ENCODE peak calls at places on chromosomes 7 and 10, in four cellular contexts. X is HAP-1, I is right cardiac atrium, C is heart right ventricle. D is an unnamed sample.

GRCh38 chr7:132609222-132609621 is 33.0 kb upstream of the PLXNA4 start:
- DNase-seq in X (no peak), C (no peak), I (no peak), D (no peak)

GRCh38 chr10:38047666-38048065 is 37.2 kb downstream of the ZNF33A start:
- DNase-seq in X (no peak), C (no peak), I (no peak), D (no peak)

GRCh38 chr7:70042533-70042932 is 444.3 kb downstream of the AUTS2 start:
- DNase-seq in C (no peak), I (no peak), X (no peak), D (no peak)

GRCh38 chr7:151018421-151019129 is 5.7 kb downstream of the ATG9B start:
- DNase-seq in C (no peak), I (no peak), X (no peak), D (no peak)

GRCh38 chr7:122556873-122557542 is 141.9 kb downstream of the RNF133 start:
- DNase-seq in I (no peak), X (no peak), C (no peak), D (no peak)

GRCh38 chr7:129864042-129864441 is 88.7 kb downstream of the UBE2H start:
- DNase-seq in C (peak; percentile 36), I (no peak), X (no peak), D (no peak)

GRCh38 chr7:98802088-98802780 is 67.6 kb downstream of the TMEM130 start:
- DNase-seq in X (peak; percentile 47), I (peak; percentile 27), C (peak; percentile 63), D (no peak)

GRCh38 chr7:41760293-41760692 is 57.4 kb upstream of the INHBA start:
- DNase-seq in I (no peak), C (no peak), X (no peak), D (no peak)

GRCh38 chr7:20831451-20831850 is 44.8 kb upstream of the SP8 start:
- DNase-seq in X (no peak), I (no peak), C (no peak), D (no peak)

GRCh38 chr10:75350791-75351190 is 50.8 kb downstream of the ZNF503 start:
- DNase-seq in X (no peak), C (no peak), I (no peak), D (no peak)

GRCh38 chr7:90383879-90384278 is 19.4 kb upstream of the CLDN12 start:
- DNase-seq in I (no peak), X (no peak), C (no peak), D (no peak)

GRCh38 chr10:70671619-70672164 is 614 bp upstream of the ADAMTS14 start:
- DNase-seq in X (no peak), C (no peak), I (no peak), D (no peak)
- H3K4me3 ChIP-seq in X (no peak overlapping the region), C (peak overlapping the region; percentile 40), I (peak overlapping the region; percentile 53), D (peak overlapping the region; percentile 36)

GRCh38 chr7:141702047-141702567 is at the start of gene DENND11:
- DNase-seq in X (peak; percentile 58), I (peak; percentile 53), C (peak; percentile 26), D (no peak)

GRCh38 chr7:141699860-141700259 is 2.1 kb downstream of the DENND11 start:
- DNase-seq in X (no peak), I (no peak), C (no peak), D (no peak)

GRCh38 chr7:141700291-141700847 is 1.6 kb downstream of the DENND11 start:
- DNase-seq in C (no peak), I (no peak), X (no peak), D (no peak)

GRCh38 chr7:141701489-141702046 is 398 bp downstream of the DENND11 start:
- DNase-seq in C (peak; percentile 46), X (peak; percentile 70), I (peak; percentile 37), D (no peak)

GRCh38 chr7:141700848-141701371 is 1.1 kb downstream of the DENND11 start:
- DNase-seq in X (peak; percentile 24), C (peak; percentile 14), I (no peak), D (no peak)
- H3K4me3 ChIP-seq in X (peak overlapping the region; percentile 48), C (peak overlapping the region; percentile 73), I (peak overlapping the region; percentile 100), D (peak overlapping the region; percentile 99)

GRCh38 chr7:47475880-47476227 is 106.1 kb downstream of the TNS3 start:
- DNase-seq in X (no peak), I (no peak), C (no peak), D (no peak)
- H3K4me3 ChIP-seq in X (no peak overlapping the region), I (no peak overlapping the region), C (no peak overlapping the region), D (no peak overlapping the region)

GRCh38 chr10:7813481-7813880 is 4.8 kb upstream of the TAF3 start:
- DNase-seq in X (no peak), I (no peak), C (no peak), D (no peak)

GRCh38 chr10:7818295-7819125 is at the start of gene TAF3:
- DNase-seq in X (peak; percentile 93), C (peak; percentile 91), I (peak; percentile 93), D (peak; percentile 93)

GRCh38 chr10:7819126-7819470 is 793 bp downstream of the TAF3 start:
- DNase-seq in I (peak; percentile 16), X (peak; percentile 57), C (peak; percentile 34), D (no peak)

GRCh38 chr10:7817984-7818294 is 366 bp upstream of the TAF3 start:
- DNase-seq in X (no peak), I (no peak), C (no peak), D (no peak)

DNA sequence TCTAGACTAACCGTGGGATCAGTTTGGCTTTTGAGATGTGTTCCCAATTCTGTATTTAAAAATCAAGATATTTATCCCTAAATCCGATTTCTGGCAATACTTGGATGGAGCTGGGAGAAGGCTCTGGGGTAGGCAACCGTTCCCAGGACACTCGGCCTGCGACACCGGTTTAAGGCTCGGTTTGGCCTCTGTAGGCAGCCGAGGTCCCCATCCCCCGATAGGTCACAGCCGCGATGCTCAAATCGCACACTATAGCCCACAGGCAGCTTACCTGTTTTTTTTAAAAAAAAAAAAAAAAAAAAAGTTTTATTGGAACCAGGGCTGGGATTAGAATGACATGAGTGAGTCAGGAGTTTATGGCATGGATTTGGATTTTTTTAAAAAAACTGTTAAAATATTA is 729 bp upstream of the TAF3 start:
- DNase-seq in C (no peak), X (no peak), I (no peak), D (no peak)
- H3K4me3 ChIP-seq in C (peak overlapping the region; percentile 100), X (peak overlapping the region; percentile 99), I (peak overlapping the region; percentile 82), D (peak overlapping the region; percentile 83)

DNA sequence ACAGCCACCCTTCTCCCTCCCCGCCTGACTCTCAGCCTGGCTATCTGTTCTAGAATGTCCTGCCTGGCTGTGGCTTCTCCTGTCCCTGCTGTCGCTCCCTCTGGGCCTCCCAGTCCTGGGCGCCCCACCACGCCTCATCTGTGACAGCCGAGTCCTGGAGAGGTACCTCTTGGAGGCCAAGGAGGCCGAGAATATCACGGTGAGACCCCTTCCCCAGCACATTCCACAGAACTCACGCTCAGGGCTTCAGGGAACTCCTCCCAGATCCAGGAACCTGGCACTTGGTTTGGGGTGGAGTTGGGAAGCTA is 1.2 kb downstream of the EPO start:
- DNase-seq in C (no peak), I (no peak), X (no peak), D (no peak)
- H3K4me3 ChIP-seq in C (no peak overlapping the region), I (no peak overlapping the region), X (no peak overlapping the region), D (no peak overlapping the region)

GRCh38 chr7:142357953-142358520 is 100.2 kb upstream of the PRSS58 start:
- DNase-seq in C (no peak), X (peak; percentile 48), I (no peak), D (peak; percentile 74)
- H3K4me3 ChIP-seq in C (no peak overlapping the region), X (no peak overlapping the region), I (no peak overlapping the region), D (no peak overlapping the region)

GRCh38 chr10:62083413-62083794 is 181.9 kb downstream of the ARID5B start:
- DNase-seq in I (no peak), C (peak; percentile 39), X (peak; percentile 55), D (no peak)
- H3K4me3 ChIP-seq in I (peak overlapping the region; percentile 9), C (peak overlapping the region; percentile 20), X (no peak overlapping the region), D (no peak overlapping the region)

DNA sequence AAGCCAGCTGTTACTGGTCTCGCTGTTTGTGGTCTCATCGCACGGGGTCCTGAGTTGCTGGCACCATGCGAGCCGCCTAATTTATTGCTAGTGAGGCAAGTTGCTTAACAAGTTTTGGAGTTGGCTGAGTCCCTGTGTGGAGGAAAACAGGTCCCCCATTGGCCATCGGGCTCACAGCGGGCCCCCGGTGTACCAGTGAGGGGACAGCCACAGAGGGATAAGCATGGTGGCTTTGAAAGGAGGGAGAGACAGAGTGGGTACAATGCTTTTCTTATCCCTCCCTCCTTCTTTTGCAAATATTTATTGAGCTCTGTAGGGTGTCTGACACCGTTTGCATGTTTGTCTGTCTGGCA is 2.8 kb downstream of the HTRA1 start:
- DNase-seq in X (no peak), I (no peak), C (no peak), D (no peak)
- H3K4me3 ChIP-seq in X (no peak overlapping the region), I (no peak overlapping the region), C (no peak overlapping the region), D (no peak overlapping the region)

DNA sequence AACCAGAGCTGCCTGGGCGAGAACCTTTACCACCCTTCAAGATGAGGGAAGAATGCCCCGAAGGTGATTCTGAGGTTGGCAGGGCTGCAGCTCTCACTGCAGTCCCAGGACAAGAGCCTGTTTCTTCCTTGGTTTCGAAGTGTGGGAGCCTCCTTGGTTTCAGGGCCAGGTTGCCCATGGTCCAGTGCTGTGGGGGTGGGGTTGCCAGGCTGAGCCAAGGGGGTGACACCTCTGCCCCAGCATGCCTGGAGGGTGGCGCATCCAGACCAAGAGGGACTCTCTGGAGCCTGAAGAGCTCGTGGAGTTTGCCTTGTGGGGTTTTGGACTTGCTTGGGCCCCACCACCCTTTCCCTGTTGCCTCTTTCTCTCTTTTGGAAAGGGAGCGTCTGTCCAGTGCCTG is 41.3 kb downstream of the WDR37 start:
- DNase-seq in C (no peak), X (no peak), I (no peak), D (no peak)
- H3K4me3 ChIP-seq in C (no peak overlapping the region), X (no peak overlapping the region), I (no peak overlapping the region), D (no peak overlapping the region)

D was measured in iPS DF 6.9.